ENCODE peak calls at places on chromosomes 11 and 22, in eight cellular contexts. D, Q, U, N, O, K, C and Y are unnamed samples.
A peak's percentile ranks its signal among the peaks of the same experiment; 100 is the strongest.

GRCh38 chr11:103317118-103317517 is 207.9 kb downstream of the DYNC2H1 start:
- DNase-seq in Q (no peak), O (no peak), D (no peak), K (no peak), N (no peak), U (peak; percentile 30), C (no peak), Y (no peak)

GRCh38 chr22:29260601-29261315 is 7.0 kb downstream of the RHBDD3 start:
- DNase-seq in C (no peak), U (peak; percentile 36), K (no peak), Q (no peak), N (no peak), D (peak; percentile 51), O (no peak), Y (peak; percentile 69)

GRCh38 chr11:12075822-12076821 is 34.3 kb upstream of the MICAL2 start:
- DNase-seq in K (no peak), U (no peak), O (no peak), N (no peak), C (no peak), D (no peak), Q (no peak), Y (no peak)

GRCh38 chr11:30454108-30454507 is 131.2 kb downstream of the ARL14EP start:
- DNase-seq in C (no peak), D (no peak), K (no peak), U (no peak), Q (peak; percentile 23), O (no peak), N (no peak), Y (no peak)

GRCh38 chr11:117823941-117824420 is 563 bp downstream of the FXYD2 start:
- DNase-seq in K (peak; percentile 37), D (peak; percentile 18), C (no peak), O (peak; percentile 57), Q (no peak), N (no peak), U (peak; percentile 54), Y (peak; percentile 92)

GRCh38 chr22:37043828-37044538 is 7.6 kb upstream of the KCTD17 start:
- DNase-seq in K (peak; percentile 70), U (peak; percentile 78), N (peak; percentile 55), C (peak; percentile 47), O (peak; percentile 88), D (peak; percentile 89), Q (peak; percentile 76), Y (peak; percentile 79)

GRCh38 chr11:64070301-64070656 is 34.5 kb downstream of the FLRT1 start:
- DNase-seq in O (no peak), K (no peak), D (no peak), N (peak; percentile 89), U (no peak), Q (no peak), C (no peak), Y (no peak)

GRCh38 chr11:128766687-128767086 is 72.8 kb downstream of the FLI1 start:
- DNase-seq in U (no peak), D (no peak), N (no peak), O (no peak), Q (no peak), C (no peak), K (no peak), Y (peak; percentile 83)

GRCh38 chr22:30876925-30877553 is 91.5 kb downstream of the MORC2 start:
- DNase-seq in Q (no peak), N (no peak), C (no peak), D (no peak), K (no peak), O (peak; percentile 14), U (peak; percentile 84), Y (peak; percentile 64)

GRCh38 chr11:121081320-121081719 is 19.7 kb upstream of the TECTA start:
- DNase-seq in U (no peak), O (no peak), D (no peak), Q (no peak), K (no peak), N (no peak), C (no peak), Y (no peak)

GRCh38 chr11:119029340-119030028 is 1.2 kb downstream of the SLC37A4 start:
- DNase-seq in C (no peak), K (no peak), D (peak; percentile 80), U (no peak), N (peak; percentile 45), O (no peak), Q (peak; percentile 48), Y (peak; percentile 64)

GRCh38 chr11:14471127-14471526 is 28.5 kb downstream of the COPB1 start:
- DNase-seq in K (no peak), N (no peak), C (no peak), D (no peak), O (no peak), Q (no peak), U (no peak), Y (no peak)

GRCh38 chr11:120182790-120183491 is 27.9 kb upstream of the OAF start:
- DNase-seq in N (no peak), D (peak; percentile 72), K (peak; percentile 73), Q (no peak), U (no peak), O (no peak), C (no peak), Y (peak; percentile 83)

GRCh38 chr22:17780116-17780740 is 6.0 kb upstream of the BID start:
- DNase-seq in Q (no peak), O (no peak), N (no peak), K (no peak), D (no peak), C (no peak), U (no peak), Y (no peak)

GRCh38 chr11:116731097-116731761 is 41.6 kb downstream of the BUD13 start:
- DNase-seq in Q (no peak), N (peak; percentile 88), K (peak; percentile 82), O (no peak), D (no peak), C (no peak), U (no peak), Y (peak; percentile 62)

GRCh38 chr11:43738600-43739409 is 58.3 kb downstream of the HSD17B12 start:
- DNase-seq in K (no peak), U (peak; percentile 40), D (peak; percentile 11), Q (no peak), N (peak; percentile 25), C (peak; percentile 2), O (no peak), Y (no peak)

GRCh38 chr11:45209480-45209879 is 63.0 kb downstream of the PRDM11 start:
- DNase-seq in U (no peak), D (no peak), O (no peak), N (no peak), Q (no peak), K (no peak), C (no peak), Y (no peak)

GRCh38 chr22:44351685-44352377 is 39.1 kb upstream of the SHISAL1 start:
- DNase-seq in K (peak; percentile 69), U (peak; percentile 52), Q (peak; percentile 14), C (no peak), N (peak; percentile 48), D (no peak), O (no peak), Y (peak; percentile 50)

GRCh38 chr11:126862664-126863247 is 137.8 kb downstream of the KIRREL3 start:
- DNase-seq in N (peak; percentile 48), Q (no peak), U (no peak), K (peak; percentile 79), C (no peak), D (no peak), O (no peak), Y (no peak)

GRCh38 chr11:103586756-103587155 is 449.7 kb upstream of the DDI1 start:
- DNase-seq in K (no peak), U (no peak), D (no peak), Q (no peak), C (no peak), N (no peak), O (no peak), Y (no peak)

GRCh38 chr11:36564376-36565032 is 3.3 kb upstream of the RAG1 start:
- DNase-seq in D (peak; percentile 63), Q (peak; percentile 50), K (peak; percentile 50), N (peak; percentile 78), O (no peak), C (peak; percentile 24), U (peak; percentile 56), Y (peak; percentile 39)

GRCh38 chr11:93212094-93212493 is 14.3 kb upstream of the SLC36A4 start:
- DNase-seq in C (no peak), U (no peak), O (no peak), N (no peak), D (no peak), K (no peak), Q (no peak), Y (no peak)

GRCh38 chr11:3104961-3105790 is 48.0 kb upstream of the CARS1 start:
- DNase-seq in K (peak; percentile 18), D (no peak), O (peak; percentile 37), Q (no peak), N (no peak), U (no peak), C (no peak), Y (no peak)

GRCh38 chr22:48594016-48594756 is 1233.5 kb downstream of the BRD1 start:
- DNase-seq in U (no peak), C (no peak), O (no peak), D (no peak), Q (no peak), K (no peak), N (no peak), Y (no peak)
- H3K9me3 ChIP-seq in U (no peaks in the 10 kb centered on the region), C (no peaks in the 10 kb centered on the region), O (no peaks in the 10 kb centered on the region), D (no peaks in the 10 kb centered on the region), Q (no peaks in the 10 kb centered on the region), K (no peaks in the 10 kb centered on the region), N (no peaks in the 10 kb centered on the region), Y (no peaks in the 10 kb centered on the region)

DNA sequence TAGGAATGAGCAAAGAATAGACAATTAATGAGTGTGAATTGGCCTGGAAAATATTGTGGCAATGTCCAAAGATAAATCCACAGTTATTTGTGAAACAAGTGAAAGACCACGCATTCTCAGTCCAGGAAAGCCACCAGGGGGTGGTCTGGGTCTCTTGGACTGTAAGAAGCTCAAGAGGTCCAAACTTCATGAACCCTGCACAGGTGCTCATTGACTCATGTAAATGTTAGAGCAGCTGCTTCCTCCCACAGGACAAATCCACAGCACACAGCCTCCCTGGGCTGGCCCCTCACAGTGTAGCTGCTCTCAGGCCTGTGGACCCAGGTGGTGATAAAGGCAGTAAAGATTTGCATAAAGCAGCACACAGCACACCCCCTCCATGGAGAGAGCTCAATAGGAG is 114.0 kb downstream of the ZNF280B start:
- DNase-seq in D (no peak), Q (no peak), N (no peak), U (no peak), C (no peak), K (no peak), O (no peak), Y (no peak)
- H3K4me1 ChIP-seq in D (no peaks in the 10 kb centered on the region), Q (no peaks in the 10 kb centered on the region), N (peaks cover 8% of the 10 kb centered on the region), U (peaks cover 4% of the 10 kb centered on the region), C (peaks cover 13% of the 10 kb centered on the region), K (no peaks in the 10 kb centered on the region), O (no peaks in the 10 kb centered on the region), Y (no peaks in the 10 kb centered on the region)

GRCh38 chr11:47918882-47919495 is 61.4 kb upstream of the PTPRJ start:
- DNase-seq in U (no peak), K (no peak), Q (no peak), N (no peak), C (no peak), D (no peak), O (peak; percentile 20), Y (peak; percentile 34)
- H3K27ac ChIP-seq in U (peak overlapping the region; percentile 85), K (no peak overlapping the region), Q (no peak overlapping the region), N (no peak overlapping the region), C (no peak overlapping the region), D (peak overlapping the region; percentile 88), O (peak overlapping the region; percentile 88), Y (no peak overlapping the region)

DNA sequence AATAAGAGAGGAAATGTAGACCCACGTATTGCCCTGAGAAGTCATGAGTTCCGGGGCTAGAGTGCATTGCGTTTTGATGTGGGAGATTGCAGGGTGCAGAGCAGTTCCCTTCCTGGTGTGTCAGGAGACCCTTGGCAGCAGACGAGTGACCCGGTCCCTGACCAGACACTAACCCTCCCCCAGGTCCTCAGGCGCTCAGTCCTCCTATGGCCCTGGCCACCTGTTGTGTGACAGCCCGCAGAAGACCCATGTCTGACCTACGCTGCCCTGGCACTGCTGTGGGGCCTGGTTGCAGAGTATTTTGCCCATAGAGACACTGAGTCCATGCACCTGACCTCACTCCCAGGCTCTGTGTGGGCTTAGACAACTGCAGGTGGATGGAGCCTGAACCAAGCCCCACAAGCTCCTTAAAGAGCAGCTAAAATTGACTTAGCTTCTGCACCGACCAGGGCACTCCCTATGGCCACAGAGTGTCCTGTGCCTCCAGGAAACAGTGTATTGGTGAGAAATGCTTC is 833.8 kb downstream of the TBC1D22A start:
- DNase-seq in Q (no peak), O (no peak), N (no peak), D (no peak), K (no peak), U (no peak), C (no peak), Y (no peak)
- H3K9me3 ChIP-seq in Q (no peaks in the 10 kb centered on the region), O (no peaks in the 10 kb centered on the region), N (peaks cover 4% of the 10 kb centered on the region), D (no peaks in the 10 kb centered on the region), K (peaks cover 52% of the 10 kb centered on the region), U (no peaks in the 10 kb centered on the region), C (no peaks in the 10 kb centered on the region), Y (no peaks in the 10 kb centered on the region)